ENCODE peak calls at places on chromosomes 7 and 10, in four cellular contexts. H, E, X and B are unnamed samples.

GRCh38 chr10:792083-792791 is 102.8 kb upstream of the DIP2C start:
- DNase-seq in H (no peak), E (peak; percentile 8), X (peak; percentile 41), B (no peak)

GRCh38 chr10:26946103-26946907 is 85.5 kb upstream of the ABI1 start:
- DNase-seq in H (no peak), E (no peak), X (no peak), B (no peak)

GRCh38 chr10:13681095-13681494 is 94.3 kb downstream of the PRPF18 start:
- DNase-seq in H (no peak), E (no peak), X (no peak), B (no peak)

GRCh38 chr7:132764762-132765161 is 188.5 kb upstream of the PLXNA4 start:
- DNase-seq in H (no peak), E (no peak), X (no peak), B (no peak)

GRCh38 chr10:122665946-122666345 is 33.7 kb downstream of the C10orf120 start:
- DNase-seq in H (no peak), E (no peak), X (no peak), B (no peak)

GRCh38 chr7:73715648-73716317 is 3.7 kb downstream of the STX1A start:
- DNase-seq in H (peak; percentile 82), E (peak; percentile 44), X (no peak), B (no peak)

GRCh38 chr7:108181073-108181985 is 51.2 kb upstream of the LAMB4 start:
- DNase-seq in H (peak; percentile 12), E (no peak), X (no peak), B (peak; percentile 39)

GRCh38 chr10:89738551-89739209 is 37.3 kb downstream of the KIF20B start:
- DNase-seq in H (no peak), E (no peak), X (no peak), B (no peak)

GRCh38 chr10:47246409-47247189 is 53.4 kb upstream of the GDF10 start:
- DNase-seq in H (no peak), E (no peak), X (no peak), B (no peak)

GRCh38 chr7:93427107-93427506 is 147.4 kb downstream of the CALCR start:
- DNase-seq in H (no peak), E (no peak), X (no peak), B (no peak)

GRCh38 chr7:25122373-25122772 is 2.7 kb downstream of the CYCS start:
- DNase-seq in H (peak; percentile 61), E (no peak), X (no peak), B (no peak)

GRCh38 chr10:45442251-45442650 is 68.2 kb downstream of the ALOX5 start:
- DNase-seq in H (no peak), E (no peak), X (no peak), B (no peak)

GRCh38 chr10:71717056-71717755 is 2.4 kb downstream of the C10orf105 start:
- DNase-seq in H (no peak), E (no peak), X (no peak), B (no peak)

DNA sequence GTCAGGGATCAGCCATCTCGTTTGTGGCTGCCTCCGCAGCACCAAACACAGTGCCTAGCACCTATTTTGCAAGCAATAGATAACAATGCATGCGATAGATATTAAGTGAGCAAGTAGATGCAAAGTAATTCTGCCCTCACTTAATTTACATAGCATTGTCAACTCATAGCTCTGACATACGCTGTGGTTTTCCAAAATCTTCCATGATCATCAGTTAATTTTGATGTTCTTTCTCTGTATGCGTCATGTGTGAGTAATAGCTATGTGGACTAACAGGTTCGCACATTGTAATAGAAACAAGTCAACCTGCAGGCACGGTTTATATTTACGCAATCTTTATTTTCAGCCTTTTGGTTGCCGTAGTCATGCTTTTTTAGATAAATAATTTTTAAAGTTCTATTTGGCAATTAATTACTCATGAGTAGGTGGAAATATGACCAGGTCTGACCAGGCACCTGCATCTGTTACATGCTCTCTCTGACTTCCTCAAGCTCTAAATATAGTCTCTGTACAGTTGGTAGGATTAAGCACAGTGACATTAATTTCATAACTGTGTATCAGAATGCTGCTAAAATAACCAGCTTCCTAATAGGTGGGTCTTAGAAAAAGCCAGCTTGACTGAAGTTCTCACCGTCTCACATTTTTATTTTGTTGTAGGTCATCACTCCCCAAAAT is 13.3 kb downstream of the MAP3K8 start:
- DNase-seq in H (no peak), E (no peak), X (no peak), B (no peak)
- TF ChIP-seq CTCF in H (no peak), E (no peak), X (no peak), B (no peak)

GRCh38 chr10:98916751-98917150 is 318.9 kb downstream of the HPSE2 start:
- DNase-seq in H (no peak), E (no peak), X (no peak), B (no peak)
- TF ChIP-seq CTCF in H (no peak), E (no peak), X (no peak), B (no peak)

GRCh38 chr10:127182161-127182560 is 14.2 kb downstream of the INSYN2A start:
- DNase-seq in H (no peak), E (no peak), X (no peak), B (no peak)
- TF ChIP-seq CTCF in H (no peak), E (no peak), X (no peak), B (no peak)

GRCh38 chr7:53600296-53600695 is 564.9 kb downstream of the POM121L12 start:
- DNase-seq in H (no peak), E (no peak), X (no peak), B (no peak)

GRCh38 chr7:53596230-53596629 is 560.8 kb downstream of the POM121L12 start:
- DNase-seq in H (no peak), E (no peak), X (no peak), B (no peak)
- TF ChIP-seq CTCF in H (no peak), E (no peak), X (no peak), B (no peak)

GRCh38 chr7:42389697-42390096 is 152.7 kb upstream of the GLI3 start:
- DNase-seq in H (no peak), E (no peak), X (no peak), B (no peak)

GRCh38 chr7:42380411-42380810 is 143.4 kb upstream of the GLI3 start:
- DNase-seq in H (no peak), E (no peak), X (no peak), B (no peak)

DNA sequence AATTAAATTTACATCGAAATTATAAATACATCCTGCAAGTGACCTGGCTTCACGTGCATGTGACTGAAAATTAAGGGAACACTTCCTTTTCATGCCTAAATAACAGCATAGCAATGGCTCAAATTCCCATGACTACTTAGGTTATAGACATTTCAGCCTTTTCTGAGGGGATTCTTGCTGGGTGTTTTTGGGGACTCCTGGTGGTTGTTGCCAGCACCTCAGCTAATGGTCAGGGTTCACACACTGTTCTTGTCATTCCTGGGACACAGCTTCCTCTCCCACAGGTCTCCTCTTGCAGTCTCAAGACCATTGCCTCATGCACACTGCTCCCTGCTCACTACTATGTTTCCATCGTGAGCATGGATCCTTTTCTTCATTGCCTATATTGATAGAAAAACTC is 148.9 kb upstream of the GLI3 start:
- DNase-seq in H (no peak), E (no peak), X (no peak), B (no peak)
- TF ChIP-seq CTCF in H (no peak), E (no peak), X (no peak), B (no peak)

GRCh38 chr7:98251844-98252639 is at the start of gene TECPR1:
- DNase-seq in H (no peak), E (peak; percentile 97), X (peak; percentile 98), B (peak; percentile 85)

GRCh38 chr7:98251251-98251843 is 685 bp downstream of the TECPR1 start:
- DNase-seq in H (no peak), E (peak; percentile 89), X (peak; percentile 85), B (no peak)

GRCh38 chr7:98249106-98249505 is 2.9 kb downstream of the TECPR1 start:
- DNase-seq in H (no peak), E (no peak), X (no peak), B (no peak)

GRCh38 chr7:98252655-98253054 is 623 bp upstream of the TECPR1 start:
- DNase-seq in H (no peak), E (no peak), X (no peak), B (no peak)

GRCh38 chr7:98250789-98251188 is 1.2 kb downstream of the TECPR1 start:
- DNase-seq in H (no peak), E (no peak), X (no peak), B (no peak)
- TF ChIP-seq CTCF in H (no peak), E (no peak), X (no peak), B (no peak)

GRCh38 chr7:28539289-28539981 is 127.1 kb downstream of the CREB5 start:
- DNase-seq in H (no peak), E (no peak), X (no peak), B (no peak)

GRCh38 chr7:28533731-28534531 is 121.6 kb downstream of the CREB5 start:
- DNase-seq in H (no peak), E (peak; percentile 27), X (no peak), B (peak; percentile 29)

GRCh38 chr7:28533267-28533666 is 120.9 kb downstream of the CREB5 start:
- DNase-seq in H (no peak), E (no peak), X (no peak), B (no peak)

GRCh38 chr7:28530175-28531142 is 118.1 kb downstream of the CREB5 start:
- DNase-seq in H (no peak), E (peak; percentile 13), X (no peak), B (no peak)

DNA sequence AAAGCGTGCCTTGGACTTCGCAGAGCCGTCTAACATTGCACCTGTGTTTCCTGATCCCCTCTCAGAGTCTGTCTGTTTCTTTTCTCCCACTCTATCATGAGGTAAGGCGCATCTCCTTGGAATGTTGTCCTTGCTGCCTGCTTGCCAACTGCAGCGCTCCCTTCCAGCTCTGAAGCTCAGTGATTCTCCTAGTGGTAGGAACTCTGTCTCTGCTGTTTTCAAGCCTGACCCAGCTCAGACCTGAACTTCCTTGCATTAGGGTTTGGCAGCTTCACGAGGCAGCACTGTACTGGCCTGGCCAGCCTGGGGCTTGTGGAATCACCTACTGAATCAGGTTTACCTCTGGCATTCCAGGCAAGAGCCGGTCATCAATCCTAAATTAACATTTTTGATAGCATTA is 123.9 kb downstream of the CREB5 start:
- DNase-seq in H (no peak), E (no peak), X (no peak), B (peak; percentile 5)
- TF ChIP-seq CTCF in H (peak; percentile 72), E (no peak), X (no peak), B (peak; percentile 56)

GRCh38 chr7:55050286-55050685 is 31.5 kb downstream of the EGFR start:
- DNase-seq in H (no peak), E (no peak), X (no peak), B (no peak)
- TF ChIP-seq CTCF in H (peak; percentile 41), E (no peak), X (no peak), B (no peak)